ENCODE peak calls at places on chromosomes 16 and 17, in ten cellular contexts. J is CD8-positive, alpha-beta T cell; O is upper lobe of right lung; S is left ventricle myocardium inferior; P is cardiac muscle cell; I is neural progenitor cell; F is H9; R is PC-9; C is vagina; K is CD4-positive, alpha-beta T cell. H is an unnamed sample. For H3K27me3, the result is how much of the 10 kb centered on the place peaks cover.

GRCh38 chr16:84720180-84720579 is 20.4 kb downstream of the USP10 start:
- DNase-seq in J (no peak), O (no peak), S (no peak), P (no peak), I (no peak), F (no peak), R (no peak), C (no peak), K (no peak), H (no peak)

GRCh38 chr17:76497979-76498885 is 3.0 kb downstream of the RHBDF2 start:
- DNase-seq in J (no peak), O (peak), S (peak), P (peak), I (peak), F (peak), R (no peak), C (no peak), K (no peak), H (peak)

GRCh38 chr17:72116692-72117469 is 3.9 kb upstream of the SOX9 start:
- DNase-seq in J (no peak), O (no peak), S (no peak), P (peak), I (peak), F (no peak), R (no peak), C (no peak), K (no peak), H (no peak)

GRCh38 chr17:38869647-38870258 is at the start of gene LASP1:
- DNase-seq in J (peak), O (peak), S (peak), P (peak), I (peak), F (no peak), R (peak), C (no peak), K (peak), H (peak)

GRCh38 chr17:8382880-8383142 is 182 bp downstream of the RPL26 start:
- DNase-seq in J (no peak), O (no peak), S (no peak), P (no peak), I (no peak), F (no peak), R (no peak), C (no peak), K (no peak), H (no peak)

GRCh38 chr16:87169509-87169985 is 147.6 kb downstream of the C16orf95 start:
- DNase-seq in J (no peak), O (no peak), S (no peak), P (no peak), I (no peak), F (no peak), R (no peak), C (no peak), K (no peak), H (no peak)

GRCh38 chr17:19339341-19339815 is 23.1 kb downstream of the B9D1 start:
- DNase-seq in J (no peak), O (peak), S (no peak), P (no peak), I (no peak), F (peak), R (no peak), C (no peak), K (no peak), H (no peak)

GRCh38 chr17:40598021-40598927 is 33.0 kb upstream of the CCR7 start:
- DNase-seq in J (no peak), O (peak), S (no peak), P (no peak), I (no peak), F (no peak), R (no peak), C (peak), K (peak), H (no peak)

GRCh38 chr16:3389663-3390338 is 11.0 kb downstream of the ZSCAN32 start:
- DNase-seq in J (no peak), O (no peak), S (no peak), P (no peak), I (no peak), F (no peak), R (no peak), C (no peak), K (no peak), H (no peak)

GRCh38 chr17:1412185-1413110 is 12.4 kb upstream of the YWHAE start:
- DNase-seq in J (no peak), O (peak), S (no peak), P (no peak), I (no peak), F (no peak), R (no peak), C (no peak), K (no peak), H (peak)

GRCh38 chr17:64635647-64636305 is 26.3 kb downstream of the SMURF2 start:
- DNase-seq in J (no peak), O (no peak), S (no peak), P (no peak), I (no peak), F (no peak), R (peak), C (no peak), K (no peak), H (no peak)

GRCh38 chr16:85465328-85466307 is 147.5 kb upstream of the GSE1 start:
- DNase-seq in J (no peak), O (no peak), S (peak), P (peak), I (no peak), F (no peak), R (peak), C (no peak), K (no peak), H (no peak)

GRCh38 chr16:83953796-83954576 is 946 bp downstream of the OSGIN1 start:
- DNase-seq in J (no peak), O (no peak), S (no peak), P (peak), I (peak), F (no peak), R (peak), C (no peak), K (no peak), H (no peak)

GRCh38 chr17:2238432-2239169 is 65.0 kb downstream of the SMG6 start:
- DNase-seq in J (no peak), O (no peak), S (peak), P (peak), I (no peak), F (no peak), R (no peak), C (no peak), K (no peak), H (no peak)

GRCh38 chr16:22225060-22225459 is 19.0 kb downstream of the EEF2K start:
- DNase-seq in J (no peak), O (no peak), S (peak), P (no peak), I (no peak), F (peak), R (no peak), C (no peak), K (no peak), H (peak)

GRCh38 chr16:85057948-85058347 is 30.4 kb downstream of the KIAA0513 start:
- DNase-seq in J (no peak), O (no peak), S (no peak), P (peak), I (no peak), F (no peak), R (no peak), C (no peak), K (no peak), H (no peak)

GRCh38 chr17:49889500-49889899 is 41.6 kb upstream of the TAC4 start:
- DNase-seq in J (no peak), O (no peak), S (no peak), P (no peak), I (no peak), F (no peak), R (peak), C (no peak), K (no peak), H (no peak)

GRCh38 chr16:30005341-30006094 is 5.3 kb downstream of the DOC2A start:
- DNase-seq in J (no peak), O (no peak), S (no peak), P (peak), I (peak), F (no peak), R (no peak), C (no peak), K (peak), H (no peak)

GRCh38 chr17:3695129-3695722 is 729 bp downstream of the P2RX5 start:
- DNase-seq in J (no peak), O (no peak), S (peak), P (no peak), I (no peak), F (no peak), R (no peak), C (no peak), K (no peak), H (no peak)

GRCh38 chr16:12494716-12495115 is 309.0 kb downstream of the CPPED1 start:
- DNase-seq in J (no peak), O (no peak), S (no peak), P (no peak), I (no peak), F (no peak), R (no peak), C (no peak), K (no peak), H (no peak)

GRCh38 chr17:82100502-82101298 is 2.7 kb upstream of the FASN start:
- DNase-seq in J (no peak), O (no peak), S (no peak), P (no peak), I (no peak), F (no peak), R (no peak), C (no peak), K (no peak), H (no peak)

GRCh38 chr16:49837673-49838360 is 18.1 kb downstream of the ZNF423 start:
- DNase-seq in J (no peak), O (no peak), S (no peak), P (peak), I (no peak), F (no peak), R (no peak), C (no peak), K (no peak), H (no peak)

GRCh38 chr17:44794699-44795413 is 35.2 kb downstream of the GJC1 start:
- DNase-seq in J (no peak), O (peak), S (no peak), P (no peak), I (no peak), F (no peak), R (peak), C (no peak), K (no peak), H (no peak)

GRCh38 chr16:67806428-67807147 is at the start of the genes RANBP10 and TSNAXIP1:
- DNase-seq in J (peak), O (peak), S (peak), P (peak), I (peak), F (peak), R (peak), C (peak), K (peak), H (peak)
- H3K27ac ChIP-seq in J (peak), O (peak), S (peak), P (no peak), I (peak), F (no peak), R (no peak), C (peak), K (peak), H (peak)

GRCh38 chr16:17433577-17433960 is 37.2 kb downstream of the XYLT1 start:
- DNase-seq in J (no peak), O (no peak), S (no peak), P (no peak), I (peak), F (no peak), R (no peak), C (no peak), K (no peak), H (no peak)

GRCh38 chr16:17431012-17431411 is 39.7 kb downstream of the XYLT1 start:
- DNase-seq in J (no peak), O (no peak), S (no peak), P (no peak), I (no peak), F (no peak), R (no peak), C (no peak), K (no peak), H (no peak)

GRCh38 chr16:17432902-17433576 is 37.7 kb downstream of the XYLT1 start:
- DNase-seq in J (no peak), O (no peak), S (no peak), P (no peak), I (no peak), F (no peak), R (no peak), C (no peak), K (no peak), H (no peak)

GRCh38 chr16:17434006-17434405 is 36.8 kb downstream of the XYLT1 start:
- DNase-seq in J (no peak), O (no peak), S (peak), P (peak), I (no peak), F (no peak), R (no peak), C (no peak), K (no peak), H (no peak)

DNA sequence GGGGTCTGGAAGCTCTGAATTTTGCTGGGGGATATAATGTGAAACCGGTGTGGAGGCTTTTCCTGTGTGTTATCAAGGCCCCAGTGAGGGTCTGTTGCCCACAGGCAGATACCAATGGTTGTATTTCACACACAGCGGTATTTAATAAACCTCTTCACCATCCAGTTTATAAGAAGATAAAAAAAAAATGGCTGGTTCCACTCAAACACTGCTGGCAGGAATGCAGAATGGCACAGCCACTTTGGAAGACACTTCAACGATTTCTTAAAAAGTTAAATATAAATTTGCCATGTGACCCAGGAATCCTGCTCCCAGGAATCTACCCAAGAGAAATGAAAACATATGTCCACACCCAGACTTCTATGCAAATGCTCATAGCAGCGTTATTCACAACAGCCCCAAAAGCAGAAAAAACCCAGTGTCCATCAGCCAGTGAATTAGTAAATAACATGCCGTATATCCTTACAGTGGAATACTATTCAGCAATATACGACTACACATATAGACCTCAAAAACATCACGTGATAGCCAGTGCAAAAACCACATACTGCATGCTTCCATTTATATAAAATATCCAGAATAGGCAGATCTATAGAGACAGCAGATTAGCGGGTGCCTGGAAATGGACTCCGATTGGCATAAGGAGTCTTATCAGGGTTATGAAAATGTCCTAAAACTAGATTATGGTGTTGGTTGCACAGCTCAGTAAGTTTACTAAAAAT is 38.7 kb downstream of the XYLT1 start:
- DNase-seq in J (no peak), O (no peak), S (no peak), P (peak), I (no peak), F (no peak), R (no peak), C (no peak), K (no peak), H (no peak)
- TF ChIP-seq CTCF in J (no peak), O (no peak), S (no peak), P (no peak), I (peak), F (peak), R (no peak), C (no peak), K (no peak), H (no peak)

GRCh38 chr16:68360547-68360946 is 49.7 kb downstream of the PRMT7 start:
- DNase-seq in J (no peak), O (no peak), S (no peak), P (no peak), I (no peak), F (no peak), R (no peak), C (no peak), K (no peak), H (no peak)
- H3K27me3 ChIP-seq in J (under half), O (under half), S (under half), P (under half), I (under half), F (under half), R (under half), C (under half), K (under half), H (under half)

DNA sequence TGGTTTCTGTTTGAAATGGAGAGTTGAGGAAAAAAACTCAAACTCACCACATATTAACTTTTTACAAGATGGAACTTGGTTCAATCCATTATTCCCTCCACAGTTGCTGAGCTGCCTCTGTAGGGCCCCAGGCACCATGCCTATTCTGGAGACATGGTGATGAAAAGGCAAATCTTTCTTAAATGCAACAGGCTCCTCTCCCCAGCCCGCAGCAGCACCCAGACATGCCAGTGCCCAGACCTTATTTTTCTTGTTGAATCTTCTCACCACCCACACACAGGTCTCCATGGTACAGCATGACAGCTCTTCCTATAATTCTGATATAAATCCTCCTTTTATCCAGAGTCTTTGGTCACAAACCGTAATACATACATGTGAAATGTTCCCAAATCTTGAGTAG is 7.6 kb downstream of the CYTH1 start:
- DNase-seq in J (no peak), O (no peak), S (no peak), P (no peak), I (no peak), F (no peak), R (no peak), C (no peak), K (no peak), H (no peak)
- H3K27ac ChIP-seq in J (peak), O (peak), S (peak), P (peak), I (no peak), F (no peak), R (no peak), C (peak), K (peak), H (peak)

DNA sequence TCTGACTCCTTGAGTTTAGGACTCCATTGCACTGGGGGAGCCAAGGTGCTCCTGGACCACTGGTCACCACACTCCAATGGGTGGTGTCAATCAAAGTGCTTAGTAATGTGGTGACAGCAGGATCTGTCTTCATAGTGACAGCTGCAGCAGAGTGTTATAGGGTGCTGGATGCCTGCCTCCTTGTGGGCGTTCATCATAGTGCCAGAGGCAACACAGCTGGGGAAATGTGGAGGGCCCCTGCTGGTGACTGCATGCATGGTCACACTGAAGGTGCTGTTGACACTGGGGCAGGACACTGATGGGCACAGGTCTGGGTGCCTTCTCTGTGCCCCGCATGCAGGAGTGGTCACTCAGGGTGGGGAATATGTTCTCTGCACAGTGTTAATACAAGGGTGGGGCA is 177.5 kb upstream of the CDH8 start:
- DNase-seq in J (no peak), O (no peak), S (no peak), P (no peak), I (peak), F (peak), R (no peak), C (no peak), K (no peak), H (no peak)
- TF ChIP-seq CTCF in J (no peak), O (no peak), S (no peak), P (no peak), I (peak), F (peak), R (no peak), C (no peak), K (no peak), H (no peak)

GRCh38 chr16:88968589-88969280 is 8.3 kb downstream of the CBFA2T3 start:
- DNase-seq in J (no peak), O (no peak), S (no peak), P (no peak), I (no peak), F (no peak), R (no peak), C (no peak), K (no peak), H (peak)
- H3K27me3 ChIP-seq in J (under half), O (under half), S (half or more), P (under half), I (under half), F (under half), R (half or more), C (under half), K (under half), H (under half)

DNA sequence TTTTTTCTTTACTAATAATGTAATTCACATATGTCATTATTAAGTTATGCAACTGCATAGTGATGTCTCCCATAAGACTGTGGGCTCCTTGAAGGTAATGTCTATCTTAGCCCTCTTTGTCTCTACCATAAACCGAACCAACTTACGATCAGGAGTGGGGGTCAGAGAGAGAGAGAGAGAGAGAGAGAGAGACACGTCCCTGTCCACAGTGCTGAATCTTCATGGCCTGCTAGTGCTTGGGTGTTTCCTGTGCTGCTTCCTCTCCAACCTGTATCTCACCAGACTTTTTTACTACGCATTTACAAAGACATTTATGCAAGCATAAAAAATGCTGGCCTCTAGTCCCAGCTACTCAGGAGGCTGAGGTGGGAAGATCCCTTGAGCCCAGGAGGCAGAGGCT is 52.2 kb upstream of the HAPSTR1 start:
- DNase-seq in J (no peak), O (no peak), S (no peak), P (peak), I (peak), F (no peak), R (no peak), C (no peak), K (no peak), H (no peak)
- H3K27ac ChIP-seq in J (no peak), O (no peak), S (no peak), P (no peak), I (no peak), F (no peak), R (no peak), C (no peak), K (no peak), H (no peak)

GRCh38 chr17:74408262-74408661 is 23.6 kb upstream of the GPRC5C start:
- DNase-seq in J (no peak), O (peak), S (no peak), P (no peak), I (no peak), F (no peak), R (peak), C (no peak), K (no peak), H (peak)
- TF ChIP-seq CTCF in J (no peak), O (no peak), S (peak), P (peak), I (no peak), F (peak), R (peak), C (no peak), K (no peak), H (no peak)

GRCh38 chr16:79571065-79571697 is 29.4 kb downstream of the MAF start:
- DNase-seq in J (no peak), O (no peak), S (peak), P (no peak), I (no peak), F (no peak), R (no peak), C (no peak), K (no peak), H (no peak)

GRCh38 chr16:79573071-79573470 is 27.5 kb downstream of the MAF start:
- DNase-seq in J (no peak), O (no peak), S (no peak), P (no peak), I (no peak), F (no peak), R (no peak), C (no peak), K (no peak), H (no peak)

GRCh38 chr16:79571753-79572544 is 28.6 kb downstream of the MAF start:
- DNase-seq in J (no peak), O (no peak), S (no peak), P (no peak), I (peak), F (peak), R (no peak), C (no peak), K (no peak), H (no peak)

GRCh38 chr16:79573881-79574280 is 26.7 kb downstream of the MAF start:
- DNase-seq in J (no peak), O (no peak), S (no peak), P (no peak), I (no peak), F (no peak), R (no peak), C (no peak), K (no peak), H (no peak)
- H3K27me3 ChIP-seq in J (under half), O (under half), S (under half), P (under half), I (under half), F (under half), R (under half), C (under half), K (under half), H (under half)

GRCh38 chr16:11326084-11326736 is 19.0 kb upstream of the RMI2 start:
- DNase-seq in J (no peak), O (no peak), S (no peak), P (no peak), I (no peak), F (no peak), R (no peak), C (no peak), K (no peak), H (no peak)
- H3K27ac ChIP-seq in J (no peak), O (no peak), S (peak), P (no peak), I (no peak), F (no peak), R (no peak), C (no peak), K (no peak), H (no peak)